ENCODE peak calls at places on chromosomes 11 and 22, in ten cellular contexts. H, J, V, L, I, N, W, M, O and X are unnamed samples.

GRCh38 chr11:134181707-134182106 is 42.1 kb downstream of the NCAPD3 start:
- DNase-seq in H (no peak), J (no peak), V (no peak), L (no peak), I (no peak), N (no peak), W (no peak), M (no peak), O (no peak), X (no peak)

GRCh38 chr11:75625970-75626691 is 42.7 kb downstream of the MAP6 start:
- DNase-seq in H (no peak), J (no peak), V (peak), L (no peak), I (no peak), N (no peak), W (no peak), M (no peak), O (no peak), X (no peak)

GRCh38 chr22:27775087-27775697 is 26.4 kb downstream of the MN1 start:
- DNase-seq in H (peak), J (no peak), V (no peak), L (no peak), I (no peak), N (no peak), W (peak), M (no peak), O (no peak), X (no peak)

GRCh38 chr11:88122956-88123355 is 52.3 kb downstream of the RAB38 start:
- DNase-seq in H (no peak), J (no peak), V (no peak), L (no peak), I (no peak), N (no peak), W (no peak), M (no peak), O (no peak), X (no peak)

GRCh38 chr11:15525582-15525981 is 410.9 kb downstream of the INSC start:
- DNase-seq in H (no peak), J (no peak), V (no peak), L (no peak), I (no peak), N (no peak), W (no peak), M (no peak), O (no peak), X (no peak)

GRCh38 chr11:16604784-16605439 is 133.5 kb upstream of the C11orf58 start:
- DNase-seq in H (peak), J (peak), V (no peak), L (peak), I (no peak), N (no peak), W (peak), M (peak), O (peak), X (no peak)

GRCh38 chr11:118914178-118914918 is 11.4 kb downstream of the BCL9L start:
- DNase-seq in H (no peak), J (peak), V (no peak), L (no peak), I (no peak), N (no peak), W (peak), M (no peak), O (peak), X (peak)

GRCh38 chr11:68287419-68287818 is 15.6 kb upstream of the C11orf24 start:
- DNase-seq in H (no peak), J (no peak), V (no peak), L (no peak), I (no peak), N (no peak), W (no peak), M (no peak), O (no peak), X (no peak)

GRCh38 chr11:45921561-45922424 is 663 bp upstream of the LARGE2 start:
- DNase-seq in H (peak), J (peak), V (no peak), L (no peak), I (no peak), N (no peak), W (peak), M (peak), O (peak), X (peak)

GRCh38 chr11:34165786-34166557 is 60.5 kb downstream of the NAT10 start:
- DNase-seq in H (no peak), J (peak), V (no peak), L (peak), I (no peak), N (no peak), W (peak), M (no peak), O (no peak), X (no peak)

GRCh38 chr11:132941024-132941646 is 591.2 kb downstream of the OPCML start:
- DNase-seq in H (no peak), J (peak), V (peak), L (no peak), I (no peak), N (no peak), W (no peak), M (peak), O (peak), X (no peak)

GRCh38 chr22:21015051-21016006 is at the start of gene P2RX6:
- DNase-seq in H (no peak), J (no peak), V (no peak), L (no peak), I (no peak), N (no peak), W (peak), M (no peak), O (no peak), X (no peak)

GRCh38 chr11:111355956-111356659 is 23.0 kb downstream of the POU2AF1 start:
- DNase-seq in H (no peak), J (no peak), V (no peak), L (no peak), I (no peak), N (no peak), W (no peak), M (no peak), O (no peak), X (no peak)

GRCh38 chr22:26893711-26894110 is 236.3 kb downstream of the MIAT start:
- DNase-seq in H (no peak), J (peak), V (no peak), L (no peak), I (no peak), N (no peak), W (no peak), M (no peak), O (no peak), X (no peak)

GRCh38 chr22:47409501-47410275 is 647.2 kb downstream of the TBC1D22A start:
- DNase-seq in H (no peak), J (no peak), V (no peak), L (no peak), I (no peak), N (no peak), W (no peak), M (no peak), O (no peak), X (peak)

GRCh38 chr11:103317118-103317517 is 207.9 kb downstream of the DYNC2H1 start:
- DNase-seq in H (no peak), J (no peak), V (no peak), L (no peak), I (no peak), N (no peak), W (no peak), M (no peak), O (no peak), X (no peak)

GRCh38 chr11:47399860-47400812 is 8.3 kb upstream of the SLC39A13 start:
- DNase-seq in H (no peak), J (peak), V (no peak), L (no peak), I (no peak), N (no peak), W (peak), M (peak), O (peak), X (no peak)

GRCh38 chr11:108511851-108512474 is 13.8 kb upstream of the POGLUT3 start:
- DNase-seq in H (no peak), J (no peak), V (no peak), L (no peak), I (no peak), N (no peak), W (no peak), M (no peak), O (no peak), X (no peak)

GRCh38 chr11:126233391-126233790 is 21.8 kb downstream of the FAM118B start:
- DNase-seq in H (no peak), J (no peak), V (no peak), L (no peak), I (no peak), N (no peak), W (no peak), M (no peak), O (no peak), X (no peak)

GRCh38 chr11:118618991-118619375 is 11.6 kb downstream of the PHLDB1 start:
- DNase-seq in H (peak), J (no peak), V (no peak), L (peak), I (no peak), N (no peak), W (peak), M (no peak), O (no peak), X (peak)

GRCh38 chr11:116906479-116906878 is 69.1 kb upstream of the APOA1 start:
- DNase-seq in H (no peak), J (no peak), V (no peak), L (no peak), I (no peak), N (no peak), W (no peak), M (no peak), O (no peak), X (no peak)

GRCh38 chr11:78453140-78453935 is 35.7 kb upstream of the GAB2 start:
- DNase-seq in H (no peak), J (no peak), V (no peak), L (no peak), I (no peak), N (no peak), W (no peak), M (no peak), O (no peak), X (no peak)

GRCh38 chr11:134283461-134284230 is 7.5 kb downstream of the GLB1L3 start:
- DNase-seq in H (no peak), J (no peak), V (no peak), L (no peak), I (no peak), N (no peak), W (no peak), M (no peak), O (no peak), X (no peak)

GRCh38 chr11:64347171-64347867 is 7.3 kb downstream of the CCDC88B start:
- DNase-seq in H (no peak), J (no peak), V (no peak), L (no peak), I (no peak), N (no peak), W (no peak), M (no peak), O (no peak), X (no peak)

GRCh38 chr11:1458340-1459218 is 28.0 kb downstream of the MOB2 start:
- DNase-seq in H (peak), J (peak), V (no peak), L (peak), I (no peak), N (no peak), W (peak), M (peak), O (peak), X (peak)

GRCh38 chr11:88353835-88354496 is 16.4 kb upstream of the CTSC start:
- DNase-seq in H (no peak), J (no peak), V (no peak), L (no peak), I (no peak), N (no peak), W (no peak), M (no peak), O (no peak), X (no peak)

GRCh38 chr22:23789638-23790037 is 2.9 kb downstream of the SMARCB1 start:
- DNase-seq in H (no peak), J (no peak), V (no peak), L (no peak), I (no peak), N (no peak), W (peak), M (peak), O (no peak), X (peak)
- TF ChIP-seq CTCF in H (no peak), J (peak), V (no peak), L (no peak), I (no peak), N (no peak), W (no peak), M (no peak), O (no peak), X (no peak)

GRCh38 chr11:44567876-44568256 is 2.4 kb downstream of the CD82 start:
- DNase-seq in H (no peak), J (no peak), V (no peak), L (no peak), I (no peak), N (no peak), W (no peak), M (no peak), O (no peak), X (no peak)
- H3K4me3 ChIP-seq in H (peak), J (no peak), V (peak), L (no peak), I (no peak), N (no peak), W (peak), M (no peak), O (no peak), X (no peak)

GRCh38 chr22:38715852-38716251 is 10.1 kb downstream of the GTPBP1 start:
- DNase-seq in H (no peak), J (no peak), V (no peak), L (no peak), I (no peak), N (no peak), W (no peak), M (no peak), O (no peak), X (no peak)
- H3K27ac ChIP-seq in H (no peak), J (no peak), V (no peak), L (no peak), I (no peak), N (no peak), W (no peak), M (no peak), O (no peak), X (no peak)

DNA sequence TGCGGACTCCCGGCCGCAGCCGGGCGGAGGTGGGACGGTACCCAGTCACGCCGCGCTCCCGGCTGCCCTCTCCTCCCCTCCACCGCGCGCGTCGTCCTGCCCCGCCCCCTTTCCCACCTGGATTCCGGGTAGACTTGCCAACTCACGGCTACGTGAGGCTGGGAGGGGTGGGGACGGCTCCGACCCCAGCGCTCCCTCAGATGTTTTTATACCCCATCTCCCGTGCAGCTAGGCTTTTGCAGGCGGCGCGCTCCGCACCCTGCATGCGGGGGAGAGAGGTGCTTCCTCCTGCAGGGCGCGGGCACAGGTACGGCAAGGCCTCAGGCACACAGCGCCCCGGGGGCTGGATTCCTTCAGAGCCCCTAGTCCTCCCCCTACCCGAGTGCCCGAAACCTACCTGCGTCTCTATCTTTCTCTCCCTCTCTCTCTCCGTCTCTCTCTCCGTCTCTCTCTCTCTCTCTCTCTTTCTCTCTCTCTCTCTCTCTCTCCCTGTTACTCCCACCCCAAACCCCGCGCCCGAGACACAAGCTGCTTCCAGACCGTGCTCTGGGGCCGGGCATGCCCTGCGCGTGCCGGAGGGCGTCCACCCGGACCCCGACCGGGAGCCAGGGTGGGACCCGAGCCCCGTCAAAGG is 1.9 kb downstream of the PDGFB start:
- DNase-seq in H (no peak), J (peak), V (no peak), L (no peak), I (no peak), N (no peak), W (no peak), M (no peak), O (peak), X (no peak)
- TF ChIP-seq CTCF in H (no peak), J (no peak), V (no peak), L (no peak), I (no peak), N (no peak), W (no peak), M (no peak), O (no peak), X (no peak)

GRCh38 chr22:38757464-38757757 is 1.6 kb upstream of the SUN2 start:
- DNase-seq in H (no peak), J (no peak), V (no peak), L (no peak), I (no peak), N (no peak), W (no peak), M (no peak), O (no peak), X (no peak)

GRCh38 chr22:38755155-38755910 is 465 bp downstream of the SUN2 start:
- DNase-seq in H (peak), J (peak), V (no peak), L (peak), I (peak), N (no peak), W (peak), M (peak), O (peak), X (peak)

GRCh38 chr22:38758276-38758945 is 2.6 kb upstream of the SUN2 start:
- DNase-seq in H (no peak), J (no peak), V (no peak), L (no peak), I (no peak), N (no peak), W (peak), M (no peak), O (no peak), X (no peak)

GRCh38 chr22:38755911-38756532 is at the start of gene SUN2:
- DNase-seq in H (peak), J (peak), V (peak), L (peak), I (peak), N (no peak), W (peak), M (peak), O (peak), X (peak)

DNA sequence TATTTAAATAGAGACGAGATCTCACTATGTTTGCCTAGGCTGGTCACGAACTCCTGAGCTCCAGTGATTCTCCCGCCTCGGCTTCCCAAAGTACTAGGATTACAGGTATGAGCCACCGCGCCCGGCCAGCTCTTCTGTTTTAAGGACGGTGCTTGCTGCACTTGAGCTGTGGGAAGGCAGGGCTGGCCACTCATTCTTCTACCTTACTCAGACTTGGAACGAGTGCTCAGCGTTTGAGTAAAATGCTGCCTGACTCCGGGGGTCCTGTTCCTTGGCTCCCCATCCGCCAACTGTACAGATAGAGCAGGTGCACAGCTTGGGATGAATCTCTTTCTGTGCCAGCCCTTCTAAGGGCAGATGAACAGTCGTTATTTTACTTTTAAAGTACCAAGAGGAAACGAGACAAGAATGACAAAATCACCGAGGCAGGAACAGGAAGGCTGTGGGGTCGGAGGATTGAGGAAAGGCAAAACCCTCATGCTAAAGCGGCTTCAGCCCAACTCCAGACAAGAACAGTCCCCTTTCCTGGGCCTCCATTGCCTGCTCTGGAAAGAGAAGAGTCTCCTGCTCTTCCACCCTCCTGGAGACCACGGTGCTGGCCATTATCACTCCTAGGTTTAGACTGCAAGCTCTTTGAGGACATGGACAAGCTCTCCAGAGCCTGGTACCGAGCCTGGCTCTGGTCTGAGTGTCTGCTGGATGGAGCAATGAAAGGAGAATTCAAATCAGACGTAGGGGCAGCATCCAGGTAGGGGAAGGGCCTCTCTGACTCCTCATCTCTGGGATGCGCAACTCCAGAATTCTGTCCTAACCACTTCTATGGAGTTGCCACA is 1.0 kb upstream of the SUN2 start:
- DNase-seq in H (no peak), J (no peak), V (no peak), L (no peak), I (no peak), N (no peak), W (peak), M (no peak), O (no peak), X (no peak)
- H3K4me3 ChIP-seq in H (peak), J (peak), V (peak), L (peak), I (peak), N (peak), W (peak), M (peak), O (peak), X (peak)

DNA sequence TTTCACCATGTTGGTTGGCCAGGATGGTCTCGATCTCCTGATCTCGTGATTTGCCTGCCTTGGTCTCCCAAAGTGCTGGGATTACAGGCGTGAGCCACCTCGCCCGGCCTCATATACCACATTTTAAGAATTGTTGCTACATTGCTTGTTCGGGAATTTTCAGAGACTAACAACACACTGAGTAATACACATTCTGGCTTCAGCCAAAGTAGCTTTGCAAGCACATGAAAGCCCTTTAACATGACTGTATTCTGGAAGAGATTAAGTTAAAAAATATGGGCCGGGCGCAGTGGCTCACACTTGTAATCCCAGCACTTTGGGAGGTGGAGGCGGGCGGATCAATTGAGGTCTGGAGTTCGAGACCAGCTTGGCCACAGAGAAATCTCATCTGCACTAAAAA is 15.0 kb downstream of the CRTAM start:
- DNase-seq in H (no peak), J (no peak), V (no peak), L (no peak), I (no peak), N (no peak), W (no peak), M (no peak), O (no peak), X (no peak)
- H3K27ac ChIP-seq in H (no peak), J (no peak), V (no peak), L (no peak), I (peak), N (no peak), W (no peak), M (no peak), O (no peak), X (no peak)

GRCh38 chr22:42270178-42270511 is 308 bp downstream of the TCF20 start:
- DNase-seq in H (no peak), J (peak), V (no peak), L (peak), I (no peak), N (peak), W (no peak), M (no peak), O (no peak), X (no peak)

GRCh38 chr22:42270512-42271190 is at the start of gene TCF20:
- DNase-seq in H (peak), J (peak), V (no peak), L (peak), I (no peak), N (peak), W (peak), M (peak), O (peak), X (no peak)

GRCh38 chr22:42269407-42270177 is 861 bp downstream of the TCF20 start:
- DNase-seq in H (no peak), J (peak), V (no peak), L (peak), I (no peak), N (peak), W (peak), M (peak), O (peak), X (no peak)

GRCh38 chr22:42271191-42271813 is 849 bp upstream of the TCF20 start:
- DNase-seq in H (no peak), J (no peak), V (no peak), L (no peak), I (no peak), N (no peak), W (no peak), M (no peak), O (no peak), X (no peak)

GRCh38 chr22:42268852-42269406 is 1.5 kb downstream of the TCF20 start:
- DNase-seq in H (no peak), J (no peak), V (no peak), L (no peak), I (no peak), N (no peak), W (no peak), M (no peak), O (no peak), X (no peak)
- TF ChIP-seq CTCF in H (no peak), J (no peak), V (no peak), L (no peak), I (no peak), N (no peak), W (no peak), M (no peak), O (no peak), X (no peak)